ENCODE peak calls at places on chromosomes 6 and 20, in ten cellular contexts. A, V, S, F, Z, H, R, G, K and B are unnamed samples.

GRCh38 chr6:78947529-78947928 is 80.2 kb downstream of the IRAK1BP1 start:
- DNase-seq in A (no peak), V (no peak), S (no peak), F (no peak), Z (no peak), H (no peak), R (no peak), G (no peak), K (peak; percentile 6), B (no peak)

GRCh38 chr20:33640287-33640686 is 21.8 kb upstream of the C20orf144 start:
- DNase-seq in A (no peak), V (no peak), S (no peak), F (no peak), Z (no peak), H (no peak), R (no peak), G (no peak), K (no peak), B (no peak)

GRCh38 chr6:144411506-144412165 is 126.5 kb downstream of the UTRN start:
- DNase-seq in A (no peak), V (no peak), S (no peak), F (no peak), Z (no peak), H (no peak), R (no peak), G (no peak), K (peak; percentile 56), B (no peak)

GRCh38 chr6:17901493-17901892 is 85.9 kb downstream of the KIF13A start:
- DNase-seq in A (no peak), V (no peak), S (no peak), F (no peak), Z (no peak), H (no peak), R (no peak), G (no peak), K (no peak), B (no peak)

GRCh38 chr20:44018684-44019637 is 104.3 kb downstream of the TOX2 start:
- DNase-seq in A (no peak), V (no peak), S (no peak), F (no peak), Z (no peak), H (no peak), R (no peak), G (no peak), K (no peak), B (no peak)

GRCh38 chr6:106886922-106887797 is 87.4 kb downstream of the CD24 start:
- DNase-seq in A (no peak), V (no peak), S (no peak), F (no peak), Z (no peak), H (no peak), R (no peak), G (no peak), K (peak; percentile 35), B (no peak)

GRCh38 chr20:34560141-34560523 is 1.6 kb downstream of the MAP1LC3A start:
- DNase-seq in A (no peak), V (no peak), S (no peak), F (no peak), Z (no peak), H (no peak), R (no peak), G (peak; percentile 60), K (no peak), B (no peak)

GRCh38 chr6:2858678-2859324 is 17.1 kb upstream of the SERPINB1 start:
- DNase-seq in A (no peak), V (no peak), S (no peak), F (no peak), Z (no peak), H (no peak), R (no peak), G (no peak), K (no peak), B (no peak)

GRCh38 chr20:5557123-5557522 is 193.1 kb upstream of the SHLD1 start:
- DNase-seq in A (peak; percentile 42), V (peak; percentile 23), S (peak; percentile 54), F (no peak), Z (peak; percentile 31), H (no peak), R (peak; percentile 50), G (no peak), K (peak; percentile 66), B (peak; percentile 27)

GRCh38 chr6:129708496-129709216 is 1.3 kb downstream of the ARHGAP18 start:
- DNase-seq in A (no peak), V (no peak), S (no peak), F (no peak), Z (no peak), H (no peak), R (no peak), G (no peak), K (no peak), B (no peak)

GRCh38 chr6:137734875-137735182 is 132.2 kb upstream of the TNFAIP3 start:
- DNase-seq in A (no peak), V (no peak), S (no peak), F (no peak), Z (no peak), H (no peak), R (no peak), G (no peak), K (no peak), B (peak; percentile 45)

GRCh38 chr6:130365166-130366010 is 429 bp upstream of the TMEM200A start:
- DNase-seq in A (no peak), V (peak; percentile 39), S (peak; percentile 62), F (peak; percentile 60), Z (peak; percentile 19), H (peak; percentile 73), R (peak; percentile 73), G (no peak), K (peak; percentile 27), B (no peak)

GRCh38 chr6:13813621-13814175 is 659 bp downstream of the MCUR1 start:
- DNase-seq in A (peak; percentile 80), V (peak; percentile 69), S (peak; percentile 58), F (peak; percentile 63), Z (peak; percentile 72), H (peak; percentile 90), R (no peak), G (peak; percentile 80), K (peak; percentile 69), B (peak; percentile 41)

GRCh38 chr20:35008411-35009342 is 53.0 kb downstream of the MYH7B start:
- DNase-seq in A (no peak), V (no peak), S (peak; percentile 65), F (no peak), Z (no peak), H (peak; percentile 64), R (peak; percentile 82), G (peak; percentile 90), K (no peak), B (peak; percentile 85)

GRCh38 chr20:22320245-22320915 is 264.0 kb downstream of the FOXA2 start:
- DNase-seq in A (no peak), V (no peak), S (no peak), F (no peak), Z (no peak), H (no peak), R (no peak), G (no peak), K (no peak), B (no peak)

GRCh38 chr20:64051033-64051452 is 1.6 kb upstream of the SOX18 start:
- DNase-seq in A (no peak), V (no peak), S (no peak), F (no peak), Z (no peak), H (no peak), R (no peak), G (no peak), K (no peak), B (no peak)
- H3K27ac ChIP-seq in A (no peak overlapping the region), V (peak overlapping the region; percentile 98), S (peak overlapping the region; percentile 66), F (peak overlapping the region; percentile 80), Z (peak overlapping the region; percentile 92), H (peak overlapping the region; percentile 75), R (no peak overlapping the region), G (peak overlapping the region; percentile 48), K (no peak overlapping the region), B (no peak overlapping the region)

GRCh38 chr20:63027425-63028389 is 20.9 kb upstream of the BHLHE23 start:
- DNase-seq in A (no peak), V (peak; percentile 18), S (no peak), F (no peak), Z (no peak), H (peak; percentile 42), R (no peak), G (no peak), K (peak; percentile 41), B (no peak)
- TF ChIP-seq CTCF in A (no peak), V (no peak), S (no peak), F (no peak), Z (no peak), H (no peak), R (no peak), G (no peak), K (no peak), B (no peak)

GRCh38 chr6:307874-308273 is 15.6 kb downstream of the DUSP22 start:
- DNase-seq in A (no peak), V (no peak), S (no peak), F (no peak), Z (no peak), H (peak; percentile 66), R (no peak), G (no peak), K (no peak), B (no peak)
- H3K4me1 ChIP-seq in A (no peaks in the 10 kb centered on the region), V (peaks cover 24% of the 10 kb centered on the region), S (peaks cover 42% of the 10 kb centered on the region), F (no peaks in the 10 kb centered on the region), Z (peaks cover 42% of the 10 kb centered on the region), H (peaks cover 6% of the 10 kb centered on the region), R (peaks cover 7% of the 10 kb centered on the region), G (no peaks in the 10 kb centered on the region), K (no peaks in the 10 kb centered on the region), B (no peaks in the 10 kb centered on the region)

GRCh38 chr6:136439514-136440186 is 110.6 kb downstream of the MAP7 start:
- DNase-seq in A (no peak), V (no peak), S (no peak), F (no peak), Z (no peak), H (no peak), R (no peak), G (no peak), K (no peak), B (no peak)

GRCh38 chr6:136440187-136440582 is 110.0 kb downstream of the MAP7 start:
- DNase-seq in A (no peak), V (no peak), S (no peak), F (no peak), Z (no peak), H (no peak), R (no peak), G (no peak), K (no peak), B (no peak)

GRCh38 chr6:136437246-136437645 is 113.0 kb downstream of the MAP7 start:
- DNase-seq in A (no peak), V (no peak), S (no peak), F (no peak), Z (no peak), H (no peak), R (no peak), G (no peak), K (no peak), B (no peak)

GRCh38 chr6:136438445-136438844 is 111.8 kb downstream of the MAP7 start:
- DNase-seq in A (no peak), V (no peak), S (no peak), F (no peak), Z (no peak), H (no peak), R (no peak), G (no peak), K (no peak), B (no peak)

DNA sequence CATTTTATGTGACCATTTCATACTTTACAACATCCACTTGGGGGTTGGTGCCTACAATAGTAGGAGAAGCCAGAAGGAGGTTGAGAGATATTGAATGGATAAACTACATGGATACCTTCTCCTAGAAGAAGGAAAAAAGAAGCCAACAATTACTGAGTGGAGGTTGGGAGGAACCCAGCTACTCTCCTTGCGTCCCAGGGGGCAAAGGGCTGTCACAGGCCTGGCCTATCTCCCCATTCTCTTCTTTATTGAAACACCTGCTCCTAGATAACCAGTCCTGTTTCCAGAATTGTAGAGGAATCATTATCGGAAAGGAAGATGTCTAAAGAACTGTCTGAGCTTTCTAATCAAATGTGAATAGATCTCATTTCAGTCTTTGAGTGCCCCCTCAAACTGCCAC is 115.1 kb downstream of the MAP7 start:
- DNase-seq in A (no peak), V (no peak), S (no peak), F (no peak), Z (no peak), H (no peak), R (no peak), G (no peak), K (no peak), B (no peak)
- H3K27ac ChIP-seq in A (no peak overlapping the region), V (no peak overlapping the region), S (peak overlapping the region; percentile 56), F (no peak overlapping the region), Z (no peak overlapping the region), H (no peak overlapping the region), R (no peak overlapping the region), G (no peak overlapping the region), K (no peak overlapping the region), B (peak overlapping the region; percentile 21)